ENCODE peak calls at places on chromosomes 6 and 20, in six cellular contexts. H is cardiac fibroblast; I is effector CD4-positive, alpha-beta T cell; U is kidney epithelial cell; S is hypothalamus; Z is PC-3. Y is an unnamed sample.

GRCh38 chr6:36701401-36701991 is 3.9 kb downstream of the RAB44 start:
- DNase-seq in S (no peak), U (no peak), I (no peak), H (no peak), Z (peak), Y (no peak)

GRCh38 chr20:63107449-63108200 is 100.9 kb upstream of the BHLHE23 start:
- DNase-seq in Z (no peak), H (no peak), U (no peak), S (no peak), I (no peak), Y (no peak)

GRCh38 chr20:36311854-36312723 is 6.0 kb downstream of the DLGAP4 start:
- DNase-seq in Z (no peak), H (no peak), I (no peak), U (no peak), S (no peak), Y (no peak)

GRCh38 chr6:41594326-41594725 is 43.9 kb upstream of the MDFI start:
- DNase-seq in I (no peak), U (no peak), S (no peak), H (no peak), Z (no peak), Y (no peak)

GRCh38 chr20:63058696-63059335 is 52.1 kb upstream of the BHLHE23 start:
- DNase-seq in H (no peak), Z (no peak), I (no peak), U (no peak), S (no peak), Y (no peak)

GRCh38 chr6:36945301-36945700 is 9.2 kb upstream of the PI16 start:
- DNase-seq in I (no peak), S (no peak), U (no peak), H (no peak), Z (no peak), Y (no peak)

GRCh38 chr20:47040506-47041125 is 146.0 kb downstream of the EYA2 start:
- DNase-seq in I (no peak), Z (no peak), H (no peak), S (no peak), U (no peak), Y (no peak)

GRCh38 chr6:89689732-89690131 is 51.2 kb upstream of the LYRM2 start:
- DNase-seq in S (no peak), Z (no peak), I (no peak), U (no peak), H (no peak), Y (no peak)

GRCh38 chr6:16494781-16495180 is 256.4 kb downstream of the GMPR start:
- DNase-seq in H (no peak), I (no peak), S (no peak), Z (peak), U (no peak), Y (no peak)

GRCh38 chr20:45506927-45507820 is 8.2 kb downstream of the SPINT3 start:
- DNase-seq in Z (peak), U (no peak), I (no peak), S (no peak), H (no peak), Y (no peak)

Y was measured in tibial nerve.